ENCODE peak calls at places on chromosome 2, in six cellular contexts. B is stimulated activated CD8-positive, alpha-beta memory T cell treated with anti-CD3 and anti-CD28 coated beads, Interleukin-7, amount 100 ng/mL, for 48 hours; J is NCI-H526; U is breast epithelium; X is GM03348; C is AG04450. O is an unnamed sample.

GRCh38 chr2:128288781-128289180 is 29.9 kb downstream of the HS6ST1 start:
- DNase-seq in B (no peak), J (no peak), U (no peak), X (no peak), C (no peak), O (no peak)

GRCh38 chr2:55025082-55025481 is 25.2 kb downstream of the RTN4 start:
- DNase-seq in B (no peak), J (no peak), U (no peak), X (no peak), C (no peak), O (no peak)

GRCh38 chr2:18214936-18215335 is 336.5 kb downstream of the KCNS3 start:
- DNase-seq in B (no peak), J (no peak), U (no peak), X (no peak), C (no peak), O (no peak)

GRCh38 chr2:17387591-17387990 is 130.6 kb downstream of the RAD51AP2 start:
- DNase-seq in B (no peak), J (no peak), U (no peak), X (no peak), C (no peak), O (no peak)

GRCh38 chr2:159218389-159218788 is 68.1 kb downstream of the WDSUB1 start:
- DNase-seq in B (no peak), J (no peak), U (no peak), X (no peak), C (no peak), O (no peak)

GRCh38 chr2:165163771-165164170 is 40.1 kb downstream of the SCN3A start:
- DNase-seq in B (no peak), J (no peak), U (no peak), X (no peak), C (no peak), O (no peak)

GRCh38 chr2:47488870-47489584 is 86.1 kb downstream of the MSH2 start:
- DNase-seq in B (no peak), J (no peak), U (no peak), X (peak; percentile 64), C (peak; percentile 83), O (peak; percentile 85)

GRCh38 chr2:71530246-71530986 is 77.1 kb downstream of the DYSF start:
- DNase-seq in B (no peak), J (peak; percentile 44), U (no peak), X (peak; percentile 78), C (no peak), O (no peak)

GRCh38 chr2:223084873-223085272 is 32.9 kb downstream of the KCNE4 start:
- DNase-seq in B (no peak), J (no peak), U (no peak), X (no peak), C (no peak), O (no peak)

GRCh38 chr2:219551863-219552381 is 8.1 kb downstream of the TMEM198 start:
- DNase-seq in B (no peak), J (peak; percentile 70), U (no peak), X (no peak), C (no peak), O (no peak)

GRCh38 chr2:100524331-100524730 is 38.5 kb upstream of the PDCL3 start:
- DNase-seq in B (no peak), J (no peak), U (no peak), X (no peak), C (no peak), O (no peak)

GRCh38 chr2:95374451-95374915 is 28.0 kb upstream of the FAHD2A start:
- DNase-seq in B (no peak), J (no peak), U (no peak), X (no peak), C (no peak), O (peak; percentile 38)

GRCh38 chr2:49616800-49617199 is 462.5 kb upstream of the FSHR start:
- DNase-seq in B (no peak), J (peak; percentile 29), U (no peak), X (no peak), C (no peak), O (no peak)

O was measured in RWPE2.